ENCODE peak calls at places on chromosomes 12 and 14, in nine cellular contexts. One of them, this sample, is unnamed.

GRCh38 chr14:90599748-90600507 is 203.1 kb downstream of the CALM1 start:
- DNase-seq in GM10248: no peak
- DNase-seq in EH: peak; percentile 11
- DNase-seq in heart right ventricle: no peak
- DNase-seq in activated CD4-positive, alpha-beta T cell treated with anti-CD3 and anti-CD28 coated beads, Interleukin-2, amount 10 ng/mL, durations not matched to agents 7 days and 5 days: no peak
- DNase-seq in activated T-cell treated with anti-CD3 and anti-CD28 coated beads, Interleukin-2, amount 50 U/mL, for 1 hour: no peak
- DNase-seq in right atrium auricular region: no peak
- DNase-seq in RWPE1: no peak
- DNase-seq in left kidney: peak; percentile 30
- DNase-seq in this sample: peak; percentile 63

GRCh38 chr12:7989827-7990491 is 42.6 kb upstream of the FOXJ2 start:
- DNase-seq in EH: no peak
- DNase-seq in heart right ventricle: peak; percentile 20
- DNase-seq in right atrium auricular region: no peak
- DNase-seq in left kidney: no peak
- DNase-seq in activated CD4-positive, alpha-beta T cell treated with anti-CD3 and anti-CD28 coated beads, Interleukin-2, amount 10 ng/mL, durations not matched to agents 7 days and 5 days: peak; percentile 84
- DNase-seq in GM10248: peak; percentile 44
- DNase-seq in RWPE1: no peak
- DNase-seq in activated T-cell treated with anti-CD3 and anti-CD28 coated beads, Interleukin-2, amount 50 U/mL, for 1 hour: peak; percentile 66
- DNase-seq in this sample: no peak

GRCh38 chr12:118055144-118055557 is 5.8 kb downstream of the WSB2 start:
- DNase-seq in left kidney: peak; percentile 75
- DNase-seq in GM10248: peak; percentile 49
- DNase-seq in heart right ventricle: peak; percentile 49
- DNase-seq in activated T-cell treated with anti-CD3 and anti-CD28 coated beads, Interleukin-2, amount 50 U/mL, for 1 hour: peak; percentile 70
- DNase-seq in EH: peak; percentile 45
- DNase-seq in activated CD4-positive, alpha-beta T cell treated with anti-CD3 and anti-CD28 coated beads, Interleukin-2, amount 10 ng/mL, durations not matched to agents 7 days and 5 days: peak; percentile 79
- DNase-seq in RWPE1: no peak
- DNase-seq in right atrium auricular region: no peak
- DNase-seq in this sample: no peak

GRCh38 chr12:63068857-63069442 is 82.1 kb downstream of the AVPR1A start:
- DNase-seq in RWPE1: peak; percentile 14
- DNase-seq in activated CD4-positive, alpha-beta T cell treated with anti-CD3 and anti-CD28 coated beads, Interleukin-2, amount 10 ng/mL, durations not matched to agents 7 days and 5 days: no peak
- DNase-seq in left kidney: peak; percentile 78
- DNase-seq in activated T-cell treated with anti-CD3 and anti-CD28 coated beads, Interleukin-2, amount 50 U/mL, for 1 hour: no peak
- DNase-seq in heart right ventricle: peak; percentile 6
- DNase-seq in EH: peak; percentile 80
- DNase-seq in GM10248: no peak
- DNase-seq in right atrium auricular region: no peak
- DNase-seq in this sample: peak; percentile 87

GRCh38 chr12:117045175-117045997 is 53.8 kb downstream of the TESC start:
- DNase-seq in right atrium auricular region: no peak
- DNase-seq in heart right ventricle: no peak
- DNase-seq in GM10248: no peak
- DNase-seq in left kidney: peak; percentile 82
- DNase-seq in activated T-cell treated with anti-CD3 and anti-CD28 coated beads, Interleukin-2, amount 50 U/mL, for 1 hour: no peak
- DNase-seq in activated CD4-positive, alpha-beta T cell treated with anti-CD3 and anti-CD28 coated beads, Interleukin-2, amount 10 ng/mL, durations not matched to agents 7 days and 5 days: no peak
- DNase-seq in EH: no peak
- DNase-seq in RWPE1: no peak
- DNase-seq in this sample: no peak

GRCh38 chr14:62216121-62216520 is 453.9 kb downstream of the SNAPC1 start:
- DNase-seq in RWPE1: no peak
- DNase-seq in activated CD4-positive, alpha-beta T cell treated with anti-CD3 and anti-CD28 coated beads, Interleukin-2, amount 10 ng/mL, durations not matched to agents 7 days and 5 days: no peak
- DNase-seq in right atrium auricular region: no peak
- DNase-seq in EH: no peak
- DNase-seq in heart right ventricle: no peak
- DNase-seq in activated T-cell treated with anti-CD3 and anti-CD28 coated beads, Interleukin-2, amount 50 U/mL, for 1 hour: no peak
- DNase-seq in GM10248: no peak
- DNase-seq in left kidney: no peak
- DNase-seq in this sample: no peak

GRCh38 chr14:74506408-74506807 is 12.8 kb downstream of the ISCA2 start:
- DNase-seq in left kidney: no peak
- DNase-seq in activated CD4-positive, alpha-beta T cell treated with anti-CD3 and anti-CD28 coated beads, Interleukin-2, amount 10 ng/mL, durations not matched to agents 7 days and 5 days: no peak
- DNase-seq in right atrium auricular region: no peak
- DNase-seq in EH: no peak
- DNase-seq in GM10248: no peak
- DNase-seq in heart right ventricle: no peak
- DNase-seq in activated T-cell treated with anti-CD3 and anti-CD28 coated beads, Interleukin-2, amount 50 U/mL, for 1 hour: no peak
- DNase-seq in RWPE1: no peak
- DNase-seq in this sample: no peak

GRCh38 chr12:116241157-116241772 is 36.2 kb downstream of the MED13L start:
- DNase-seq in heart right ventricle: no peak
- DNase-seq in activated T-cell treated with anti-CD3 and anti-CD28 coated beads, Interleukin-2, amount 50 U/mL, for 1 hour: no peak
- DNase-seq in activated CD4-positive, alpha-beta T cell treated with anti-CD3 and anti-CD28 coated beads, Interleukin-2, amount 10 ng/mL, durations not matched to agents 7 days and 5 days: no peak
- DNase-seq in RWPE1: peak; percentile 64
- DNase-seq in EH: no peak
- DNase-seq in GM10248: no peak
- DNase-seq in left kidney: no peak
- DNase-seq in right atrium auricular region: no peak
- DNase-seq in this sample: no peak

GRCh38 chr12:3928538-3929220 is 55.5 kb upstream of the PARP11 start:
- DNase-seq in activated T-cell treated with anti-CD3 and anti-CD28 coated beads, Interleukin-2, amount 50 U/mL, for 1 hour: no peak
- DNase-seq in heart right ventricle: no peak
- DNase-seq in right atrium auricular region: no peak
- DNase-seq in RWPE1: no peak
- DNase-seq in activated CD4-positive, alpha-beta T cell treated with anti-CD3 and anti-CD28 coated beads, Interleukin-2, amount 10 ng/mL, durations not matched to agents 7 days and 5 days: no peak
- DNase-seq in EH: no peak
- DNase-seq in left kidney: peak; percentile 72
- DNase-seq in GM10248: peak; percentile 27
- DNase-seq in this sample: no peak

GRCh38 chr12:13044859-13045384 is 741 bp downstream of the FAM234B start:
- DNase-seq in RWPE1: peak; percentile 19
- DNase-seq in activated T-cell treated with anti-CD3 and anti-CD28 coated beads, Interleukin-2, amount 50 U/mL, for 1 hour: no peak
- DNase-seq in right atrium auricular region: no peak
- DNase-seq in EH: peak; percentile 15
- DNase-seq in GM10248: peak; percentile 14
- DNase-seq in activated CD4-positive, alpha-beta T cell treated with anti-CD3 and anti-CD28 coated beads, Interleukin-2, amount 10 ng/mL, durations not matched to agents 7 days and 5 days: no peak
- DNase-seq in left kidney: no peak
- DNase-seq in heart right ventricle: no peak
- DNase-seq in this sample: peak; percentile 22

GRCh38 chr14:105867961-105868599 is 341.7 kb downstream of the TMEM121 start:
- DNase-seq in activated CD4-positive, alpha-beta T cell treated with anti-CD3 and anti-CD28 coated beads, Interleukin-2, amount 10 ng/mL, durations not matched to agents 7 days and 5 days: peak; percentile 2
- DNase-seq in left kidney: no peak
- DNase-seq in heart right ventricle: no peak
- DNase-seq in right atrium auricular region: no peak
- DNase-seq in RWPE1: no peak
- DNase-seq in EH: no peak
- DNase-seq in activated T-cell treated with anti-CD3 and anti-CD28 coated beads, Interleukin-2, amount 50 U/mL, for 1 hour: no peak
- DNase-seq in GM10248: no peak
- DNase-seq in this sample: no peak

GRCh38 chr14:68753696-68754095 is 39.2 kb downstream of the ZFP36L1 start:
- DNase-seq in GM10248: no peak
- DNase-seq in activated CD4-positive, alpha-beta T cell treated with anti-CD3 and anti-CD28 coated beads, Interleukin-2, amount 10 ng/mL, durations not matched to agents 7 days and 5 days: no peak
- DNase-seq in activated T-cell treated with anti-CD3 and anti-CD28 coated beads, Interleukin-2, amount 50 U/mL, for 1 hour: no peak
- DNase-seq in EH: peak; percentile 38
- DNase-seq in RWPE1: no peak
- DNase-seq in heart right ventricle: no peak
- DNase-seq in left kidney: no peak
- DNase-seq in right atrium auricular region: no peak
- DNase-seq in this sample: peak; percentile 49

GRCh38 chr14:39426605-39427004 is 5.6 kb downstream of the FBXO33 start:
- DNase-seq in heart right ventricle: no peak
- DNase-seq in right atrium auricular region: no peak
- DNase-seq in RWPE1: peak; percentile 9
- DNase-seq in GM10248: no peak
- DNase-seq in left kidney: peak; percentile 57
- DNase-seq in activated T-cell treated with anti-CD3 and anti-CD28 coated beads, Interleukin-2, amount 50 U/mL, for 1 hour: no peak
- DNase-seq in EH: peak; percentile 60
- DNase-seq in activated CD4-positive, alpha-beta T cell treated with anti-CD3 and anti-CD28 coated beads, Interleukin-2, amount 10 ng/mL, durations not matched to agents 7 days and 5 days: no peak
- DNase-seq in this sample: peak; percentile 76

GRCh38 chr12:101968770-101969169 is 91.4 kb downstream of the DRAM1 start:
- DNase-seq in activated CD4-positive, alpha-beta T cell treated with anti-CD3 and anti-CD28 coated beads, Interleukin-2, amount 10 ng/mL, durations not matched to agents 7 days and 5 days: no peak
- DNase-seq in left kidney: no peak
- DNase-seq in right atrium auricular region: no peak
- DNase-seq in heart right ventricle: no peak
- DNase-seq in GM10248: no peak
- DNase-seq in RWPE1: no peak
- DNase-seq in EH: no peak
- DNase-seq in activated T-cell treated with anti-CD3 and anti-CD28 coated beads, Interleukin-2, amount 50 U/mL, for 1 hour: no peak
- DNase-seq in this sample: peak; percentile 57

GRCh38 chr12:124039276-124039675 is 66.3 kb downstream of the ZNF664 start:
- DNase-seq in right atrium auricular region: no peak
- DNase-seq in left kidney: no peak
- DNase-seq in GM10248: no peak
- DNase-seq in RWPE1: no peak
- DNase-seq in EH: peak; percentile 60
- DNase-seq in activated CD4-positive, alpha-beta T cell treated with anti-CD3 and anti-CD28 coated beads, Interleukin-2, amount 10 ng/mL, durations not matched to agents 7 days and 5 days: no peak
- DNase-seq in heart right ventricle: no peak
- DNase-seq in activated T-cell treated with anti-CD3 and anti-CD28 coated beads, Interleukin-2, amount 50 U/mL, for 1 hour: no peak
- DNase-seq in this sample: peak; percentile 81